ENCODE peak calls at places on chromosomes 13 and 19, in four cellular contexts. One of them, this sample, is unnamed.

GRCh38 chr19:34404109-34404909 is at the start of gene PDCD2L:
- DNase-seq in NCI-H748 treated with DMSO at 0.1 percent for 48 hours: peak; percentile 91
- DNase-seq in A549: peak; percentile 100
- DNase-seq in hypothalamus: peak; percentile 68
- DNase-seq in this sample: peak; percentile 96

GRCh38 chr13:102869948-102870676 is 24.3 kb downstream of the ERCC5 start:
- DNase-seq in A549: no peak
- DNase-seq in NCI-H748 treated with DMSO at 0.1 percent for 48 hours: no peak
- DNase-seq in hypothalamus: no peak
- DNase-seq in this sample: no peak

GRCh38 chr19:39971380-39971841 is 446 bp downstream of the PSMC4 start:
- DNase-seq in hypothalamus: no peak
- DNase-seq in A549: no peak
- DNase-seq in NCI-H748 treated with DMSO at 0.1 percent for 48 hours: no peak
- DNase-seq in this sample: no peak

GRCh38 chr13:35994131-35994966 is 136.8 kb downstream of the DCLK1 start:
- DNase-seq in A549: no peak
- DNase-seq in NCI-H748 treated with DMSO at 0.1 percent for 48 hours: no peak
- DNase-seq in hypothalamus: peak; percentile 38
- DNase-seq in this sample: no peak

GRCh38 chr19:30881281-30881680 is 468.0 kb downstream of the TSHZ3 start:
- DNase-seq in hypothalamus: no peak
- DNase-seq in A549: no peak
- DNase-seq in NCI-H748 treated with DMSO at 0.1 percent for 48 hours: no peak
- DNase-seq in this sample: no peak

GRCh38 chr19:6250024-6250605 is 29.7 kb downstream of the MLLT1 start:
- DNase-seq in hypothalamus: no peak
- DNase-seq in NCI-H748 treated with DMSO at 0.1 percent for 48 hours: no peak
- DNase-seq in A549: no peak
- DNase-seq in this sample: no peak

GRCh38 chr19:17951151-17952040 is 15.5 kb upstream of the KCNN1 start:
- DNase-seq in NCI-H748 treated with DMSO at 0.1 percent for 48 hours: no peak
- DNase-seq in hypothalamus: no peak
- DNase-seq in A549: no peak
- DNase-seq in this sample: peak; percentile 78

GRCh38 chr13:24040835-24041234 is 119.7 kb upstream of the SPATA13 start:
- DNase-seq in NCI-H748 treated with DMSO at 0.1 percent for 48 hours: peak; percentile 86
- DNase-seq in A549: no peak
- DNase-seq in hypothalamus: no peak
- DNase-seq in this sample: no peak

GRCh38 chr19:7831452-7831851 is 1.4 kb downstream of the EVI5L start:
- DNase-seq in NCI-H748 treated with DMSO at 0.1 percent for 48 hours: no peak
- DNase-seq in A549: peak; percentile 73
- DNase-seq in hypothalamus: no peak
- DNase-seq in this sample: no peak

GRCh38 chr19:28793391-28794168 is 419.4 kb downstream of the UQCRFS1 start:
- DNase-seq in NCI-H748 treated with DMSO at 0.1 percent for 48 hours: no peak
- DNase-seq in hypothalamus: no peak
- DNase-seq in A549: no peak
- DNase-seq in this sample: no peak

GRCh38 chr13:40706439-40706838 is 40.0 kb upstream of the FOXO1 start:
- DNase-seq in A549: no peak
- DNase-seq in hypothalamus: no peak
- DNase-seq in NCI-H748 treated with DMSO at 0.1 percent for 48 hours: no peak
- DNase-seq in this sample: no peak

GRCh38 chr19:56138069-56138468 is 3.0 kb upstream of the ZNF444 start:
- DNase-seq in A549: no peak
- DNase-seq in hypothalamus: no peak
- DNase-seq in NCI-H748 treated with DMSO at 0.1 percent for 48 hours: no peak
- DNase-seq in this sample: no peak

GRCh38 chr13:72174549-72174948 is 307.5 kb upstream of the DACH1 start:
- DNase-seq in hypothalamus: no peak
- DNase-seq in A549: no peak
- DNase-seq in NCI-H748 treated with DMSO at 0.1 percent for 48 hours: no peak
- DNase-seq in this sample: no peak

GRCh38 chr13:64718116-64718515 is 2512.0 kb downstream of the PCDH9 start:
- DNase-seq in hypothalamus: no peak
- DNase-seq in A549: no peak
- DNase-seq in NCI-H748 treated with DMSO at 0.1 percent for 48 hours: no peak
- DNase-seq in this sample: no peak

GRCh38 chr13:44218501-44219240 is 155.0 kb upstream of the SERP2 start:
- DNase-seq in NCI-H748 treated with DMSO at 0.1 percent for 48 hours: peak; percentile 99
- DNase-seq in hypothalamus: peak; percentile 63
- DNase-seq in A549: no peak
- DNase-seq in this sample: no peak

GRCh38 chr13:85597790-85598500 is 201.3 kb downstream of the SLITRK6 start:
- DNase-seq in hypothalamus: no peak
- DNase-seq in A549: no peak
- DNase-seq in NCI-H748 treated with DMSO at 0.1 percent for 48 hours: no peak
- DNase-seq in this sample: no peak

GRCh38 chr19:29860492-29860891 is 48.7 kb downstream of the CCNE1 start:
- DNase-seq in NCI-H748 treated with DMSO at 0.1 percent for 48 hours: no peak
- DNase-seq in A549: no peak
- DNase-seq in hypothalamus: no peak
- DNase-seq in this sample: no peak

GRCh38 chr13:97367427-97367826 is 66.5 kb upstream of the RAP2A start:
- DNase-seq in A549: no peak
- DNase-seq in hypothalamus: peak; percentile 68
- DNase-seq in NCI-H748 treated with DMSO at 0.1 percent for 48 hours: no peak
- DNase-seq in this sample: no peak

GRCh38 chr19:16325671-16326400 is 1.2 kb downstream of the KLF2 start:
- DNase-seq in A549: no peak
- DNase-seq in hypothalamus: no peak
- DNase-seq in NCI-H748 treated with DMSO at 0.1 percent for 48 hours: peak; percentile 53
- DNase-seq in this sample: no peak

GRCh38 chr19:53432088-53432661 is 391 bp downstream of the ZNF761 start:
- DNase-seq in hypothalamus: no peak
- DNase-seq in NCI-H748 treated with DMSO at 0.1 percent for 48 hours: no peak
- DNase-seq in A549: no peak
- DNase-seq in this sample: peak; percentile 30

GRCh38 chr13:50393641-50394040 is 378.4 kb downstream of the KCNRG start:
- DNase-seq in hypothalamus: no peak
- DNase-seq in NCI-H748 treated with DMSO at 0.1 percent for 48 hours: peak; percentile 29
- DNase-seq in A549: no peak
- DNase-seq in this sample: no peak

GRCh38 chr19:38264486-38265212 is at the start of gene SPINT2:
- DNase-seq in A549: peak; percentile 84
- DNase-seq in NCI-H748 treated with DMSO at 0.1 percent for 48 hours: no peak
- DNase-seq in hypothalamus: no peak
- DNase-seq in this sample: peak; percentile 69

GRCh38 chr13:71374471-71375041 is 492.4 kb downstream of the DACH1 start:
- DNase-seq in hypothalamus: no peak
- DNase-seq in A549: no peak
- DNase-seq in NCI-H748 treated with DMSO at 0.1 percent for 48 hours: no peak
- DNase-seq in this sample: no peak